ENCODE peak calls at places on chromosomes 12 and 14, in seven cellular contexts. X is adipocyte, L is GM23248, R is kidney, N is PC-3, W is astrocyte, E is mesendoderm. Q is an unnamed sample.
A peak's percentile ranks its signal among the peaks of the same experiment; 100 is the strongest.

GRCh38 chr12:118188690-118189371 is 52.9 kb downstream of the PEBP1 start:
- DNase-seq in W (peak; percentile 58), X (peak; percentile 23), E (no peak), L (peak; percentile 65), N (no peak), R (no peak), Q (peak; percentile 67)

GRCh38 chr12:109766251-109766778 is 52.7 kb downstream of the FAM222A start:
- DNase-seq in R (peak; percentile 42), W (no peak), X (no peak), N (no peak), E (peak; percentile 18), L (no peak), Q (no peak)

GRCh38 chr12:95218852-95219171 is 1.2 kb downstream of the VEZT start:
- DNase-seq in R (no peak), L (peak; percentile 37), N (peak; percentile 22), W (no peak), X (peak; percentile 42), E (no peak), Q (no peak)

GRCh38 chr12:26571539-26571938 is 261.5 kb downstream of the ITPR2 start:
- DNase-seq in W (no peak), N (no peak), X (no peak), R (no peak), E (no peak), L (no peak), Q (no peak)

GRCh38 chr12:84136862-84137367 is 775.7 kb downstream of the SLC6A15 start:
- DNase-seq in L (peak; percentile 57), W (peak; percentile 9), N (peak; percentile 91), R (no peak), E (no peak), X (no peak), Q (peak; percentile 24)

GRCh38 chr14:79734151-79734550 is 477.2 kb downstream of the DIO2 start:
- DNase-seq in R (no peak), W (no peak), E (no peak), L (no peak), N (no peak), X (no peak), Q (no peak)

GRCh38 chr12:52689239-52689638 is 9.0 kb upstream of the KRT1 start:
- DNase-seq in R (no peak), E (no peak), L (no peak), W (no peak), N (no peak), X (no peak), Q (no peak)

GRCh38 chr12:39372929-39373328 is 70.0 kb downstream of the KIF21A start:
- DNase-seq in R (no peak), X (no peak), N (peak; percentile 69), W (peak; percentile 2), E (no peak), L (no peak), Q (no peak)

GRCh38 chr12:44117368-44117767 is 281.5 kb downstream of the TMEM117 start:
- DNase-seq in L (peak; percentile 53), R (no peak), N (peak; percentile 5), E (no peak), W (no peak), X (no peak), Q (no peak)

GRCh38 chr12:88935856-88936255 is 355.6 kb upstream of the KITLG start:
- DNase-seq in N (no peak), L (no peak), W (peak; percentile 10), E (no peak), R (no peak), X (no peak), Q (peak; percentile 25)

GRCh38 chr14:103520657-103521437 is 1.8 kb downstream of the CKB start:
- DNase-seq in E (peak; percentile 92), R (peak; percentile 96), N (peak; percentile 82), W (no peak), L (peak; percentile 78), X (peak; percentile 89), Q (peak; percentile 69)

GRCh38 chr12:27695556-27696292 is 523 bp upstream of the REP15 start:
- DNase-seq in W (no peak), X (no peak), L (no peak), E (no peak), N (peak; percentile 45), R (no peak), Q (no peak)

GRCh38 chr12:52125499-52125900 is 46.0 kb downstream of the SMIM41 start:
- DNase-seq in L (no peak), R (peak; percentile 82), X (no peak), N (no peak), W (no peak), E (no peak), Q (no peak)

GRCh38 chr12:31967569-31967968 is 8.4 kb downstream of the RESF1 start:
- DNase-seq in L (no peak), X (no peak), W (no peak), N (no peak), R (no peak), E (no peak), Q (no peak)

GRCh38 chr12:77725611-77726010 is 105.1 kb upstream of the NAV3 start:
- DNase-seq in W (peak; percentile 95), X (peak; percentile 14), R (no peak), E (peak; percentile 25), N (no peak), L (peak; percentile 51), Q (peak; percentile 95)

GRCh38 chr12:49283541-49284429 is 11.2 kb upstream of the PRPH start:
- DNase-seq in W (no peak), R (peak; percentile 39), X (no peak), E (no peak), N (no peak), L (no peak), Q (no peak)
- H3K4me3 ChIP-seq in W (no peak overlapping the region), R (no peak overlapping the region), X (no peak overlapping the region), E (no peak overlapping the region), N (no peak overlapping the region), L (no peak overlapping the region), Q (no peak overlapping the region)

GRCh38 chr14:32941668-32942065 is 3.0 kb downstream of the NPAS3 start:
- DNase-seq in R (no peak), X (no peak), N (peak; percentile 19), W (no peak), L (no peak), E (no peak), Q (no peak)

GRCh38 chr14:32938719-32939253 is at the start of gene NPAS3:
- DNase-seq in W (no peak), L (peak; percentile 56), R (peak; percentile 69), X (peak; percentile 59), E (no peak), N (no peak), Q (peak; percentile 23)

GRCh38 chr14:32940711-32941667 is 2.3 kb downstream of the NPAS3 start:
- DNase-seq in W (no peak), E (no peak), L (no peak), N (no peak), X (no peak), R (no peak), Q (no peak)

GRCh38 chr14:32940066-32940651 is 1.5 kb downstream of the NPAS3 start:
- DNase-seq in R (no peak), E (no peak), W (peak; percentile 65), L (peak; percentile 16), X (no peak), N (peak; percentile 55), Q (peak; percentile 69)

DNA sequence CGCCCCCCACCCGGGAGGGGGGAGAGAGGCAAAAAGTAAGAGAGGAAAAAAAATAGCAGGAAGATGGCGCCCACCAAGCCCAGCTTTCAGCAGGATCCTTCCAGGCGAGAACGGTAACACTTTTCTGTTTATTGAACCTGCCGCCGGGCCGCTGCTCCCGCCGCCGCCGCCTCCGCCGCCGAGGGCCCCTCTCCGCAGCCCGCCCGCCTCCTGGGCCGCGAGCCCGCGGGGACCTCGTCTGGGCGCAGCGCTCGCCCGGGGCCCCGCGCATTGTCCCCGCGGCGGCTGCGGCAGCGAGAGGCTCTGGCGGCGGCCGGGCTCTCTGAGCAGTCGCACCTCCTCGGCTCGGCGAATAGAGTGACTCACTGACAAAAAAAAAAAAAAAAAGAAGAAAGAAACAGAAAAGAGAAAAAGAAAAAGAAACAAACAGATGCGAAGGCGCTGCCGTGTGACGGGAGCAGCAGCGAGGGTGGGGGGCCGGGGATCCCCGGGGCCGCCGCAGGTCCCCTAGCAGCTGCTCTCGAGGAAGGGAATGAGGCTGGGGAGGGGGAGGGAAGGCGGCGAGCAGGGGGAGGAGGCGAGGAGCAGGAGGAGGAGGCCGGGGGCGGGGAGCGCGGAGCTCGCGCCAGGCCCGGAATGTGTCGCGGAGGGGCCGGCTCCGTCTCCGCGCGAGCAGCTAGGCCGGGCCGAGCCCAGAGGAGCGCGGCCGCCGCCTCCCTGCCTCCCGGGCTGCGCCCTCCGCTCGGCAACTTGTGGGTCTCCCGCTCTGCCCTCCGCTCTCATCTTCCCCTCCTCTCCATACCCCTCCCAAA is 781 bp downstream of the NPAS3 start:
- DNase-seq in R (peak; percentile 95), N (peak; percentile 63), W (peak; percentile 75), L (peak; percentile 86), X (peak; percentile 87), E (peak; percentile 87), Q (peak; percentile 54)
- H3K9ac ChIP-seq in R (peak overlapping the region; percentile 64), N (peak overlapping the region; percentile 31), W (peak overlapping the region; percentile 96), L (peak overlapping the region; percentile 77), X (peak overlapping the region; percentile 91), E (peak overlapping the region; percentile 65), Q (peak overlapping the region; percentile 41)

DNA sequence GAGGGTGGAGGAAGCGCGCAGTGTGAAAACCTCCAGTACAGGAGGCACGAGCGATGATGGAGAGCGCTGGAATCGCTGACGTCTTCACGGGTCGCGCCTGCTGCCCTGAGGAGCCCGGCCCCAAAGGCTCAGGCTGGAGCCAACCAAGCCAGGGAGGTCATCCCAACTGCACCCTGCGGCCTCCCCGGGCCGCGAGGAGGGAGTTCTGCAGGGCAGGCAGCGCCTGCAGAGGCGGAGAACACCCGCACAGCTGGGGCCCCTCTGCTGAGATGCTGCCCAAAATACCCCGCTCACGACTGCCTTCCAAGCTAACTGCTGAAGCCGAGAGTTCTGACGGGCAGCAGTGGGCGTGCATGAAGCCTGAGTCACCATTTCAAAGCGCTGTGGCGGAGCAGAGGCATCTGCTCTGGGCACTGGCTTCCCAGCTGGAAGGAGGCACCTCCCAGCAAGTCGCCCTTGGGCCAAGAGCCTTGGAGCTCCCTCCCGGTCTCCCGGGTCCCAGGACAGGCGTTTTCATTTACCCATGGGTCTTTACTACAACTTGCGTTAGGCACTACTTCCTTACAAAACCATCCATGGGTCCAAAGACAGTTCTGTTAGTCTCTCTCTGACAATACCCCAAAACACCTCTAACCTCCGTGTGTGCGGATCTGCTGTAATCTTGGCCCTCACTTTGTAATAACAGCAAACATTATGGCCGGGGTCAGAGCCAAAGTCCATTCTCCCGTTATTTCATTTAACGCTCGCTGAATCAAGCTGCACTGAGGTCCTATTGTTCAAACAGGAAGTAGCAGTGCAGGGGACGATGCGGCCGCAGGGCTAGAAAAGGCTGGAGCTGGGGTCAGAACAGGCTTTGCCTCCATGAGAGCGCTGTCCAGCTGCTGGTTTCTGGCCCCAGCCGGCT is 60.1 kb upstream of the RIMBP2 start:
- DNase-seq in E (peak; percentile 90), R (peak; percentile 91), N (peak; percentile 88), L (peak; percentile 94), X (peak; percentile 91), W (peak; percentile 82), Q (peak; percentile 96)
- H3K4me3 ChIP-seq in E (no peak overlapping the region), R (no peak overlapping the region), N (peak overlapping the region; percentile 59), L (peak overlapping the region; percentile 67), X (peak overlapping the region; percentile 79), W (peak overlapping the region; percentile 50), Q (peak overlapping the region; percentile 1)

DNA sequence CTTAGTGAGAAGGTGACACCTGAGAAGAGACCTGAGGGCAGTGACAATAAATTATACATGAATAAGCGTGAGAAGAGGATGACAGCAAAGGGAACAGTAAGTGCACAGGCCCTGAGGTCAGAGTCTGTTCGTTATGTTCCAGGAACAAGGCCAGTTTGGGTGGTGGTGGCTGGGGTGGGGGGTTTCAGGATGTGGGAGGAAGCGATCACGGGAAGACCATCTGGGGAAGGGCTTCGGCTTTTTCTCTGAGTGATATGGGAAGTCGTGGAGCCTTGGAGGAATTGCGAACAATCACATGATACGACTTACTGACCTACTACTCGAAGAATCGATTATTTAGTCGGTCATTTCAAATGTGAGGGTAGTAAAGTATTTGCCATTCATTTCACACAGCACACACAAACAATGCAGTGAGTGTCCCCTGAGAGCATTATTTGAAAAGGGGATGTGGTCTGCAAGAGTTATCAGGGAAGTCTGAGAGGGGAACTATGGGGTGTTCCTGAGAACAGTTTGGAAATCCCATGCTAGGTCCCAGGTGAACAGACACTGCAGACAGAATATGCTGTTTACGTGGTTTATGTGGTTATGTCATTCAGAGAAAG is 94.7 kb downstream of the SLC38A1 start:
- DNase-seq in R (no peak), X (no peak), W (no peak), E (no peak), N (no peak), L (no peak), Q (no peak)
- H3K9ac ChIP-seq in R (no peak overlapping the region), X (no peak overlapping the region), W (no peak overlapping the region), E (no peak overlapping the region), N (no peak overlapping the region), L (no peak overlapping the region), Q (no peak overlapping the region)